ENCODE peak calls at places on chromosomes 4 and X, in six cellular contexts. Z, C, R, I, E and S are unnamed samples.

GRCh38 chr4:31088600-31089230 is 368.5 kb downstream of the PCDH7 start:
- DNase-seq in Z (no peak), C (no peak), R (no peak), I (no peak), E (no peak), S (no peak)

GRCh38 chrX:38854305-38854704 is 53.0 kb downstream of the MID1IP1 start:
- DNase-seq in Z (no peak), C (no peak), R (no peak), I (no peak), E (no peak), S (no peak)

GRCh38 chr4:105765690-105766407 is 57.3 kb downstream of the GSTCD start:
- DNase-seq in Z (no peak), C (no peak), R (peak; percentile 52), I (no peak), E (no peak), S (no peak)

GRCh38 chr4:176393306-176394013 is 73.7 kb downstream of the SPCS3 start:
- DNase-seq in Z (no peak), C (no peak), R (no peak), I (no peak), E (no peak), S (no peak)

GRCh38 chr4:38132140-38132673 is 172.0 kb downstream of the PTTG2 start:
- DNase-seq in Z (peak; percentile 56), C (peak; percentile 66), R (no peak), I (no peak), E (no peak), S (peak; percentile 81)

GRCh38 chr4:10620935-10621488 is 63.6 kb downstream of the CLNK start:
- DNase-seq in Z (no peak), C (no peak), R (no peak), I (no peak), E (no peak), S (no peak)

GRCh38 chrX:103356897-103357296 is 591 bp downstream of the TCEAL9 start:
- DNase-seq in Z (no peak), C (no peak), R (no peak), I (peak; percentile 20), E (no peak), S (no peak)

GRCh38 chrX:134600714-134601113 is 57.6 kb downstream of the PLAC1 start:
- DNase-seq in Z (no peak), C (no peak), R (no peak), I (no peak), E (no peak), S (no peak)

GRCh38 chrX:21840199-21840557 is 761 bp downstream of the MBTPS2 start:
- DNase-seq in Z (no peak), C (no peak), R (no peak), I (no peak), E (no peak), S (no peak)

GRCh38 chr4:124566030-124566429 is 146.5 kb downstream of the ANKRD50 start:
- DNase-seq in Z (no peak), C (no peak), R (no peak), I (no peak), E (no peak), S (no peak)

GRCh38 chr4:7055111-7055989 is 12.2 kb downstream of the TADA2B start:
- DNase-seq in Z (no peak), C (peak; percentile 3), R (no peak), I (no peak), E (peak; percentile 35), S (no peak)

GRCh38 chr4:169492436-169493163 is 119.8 kb downstream of the NEK1 start:
- DNase-seq in Z (peak; percentile 3), C (no peak), R (peak; percentile 35), I (no peak), E (no peak), S (peak; percentile 16)

GRCh38 chr4:16206301-16206700 is 20.0 kb downstream of the TAPT1 start:
- DNase-seq in Z (no peak), C (no peak), R (no peak), I (no peak), E (no peak), S (no peak)

GRCh38 chrX:13360146-13360545 is 40.3 kb upstream of the ATXN3L start:
- DNase-seq in Z (peak; percentile 5), C (no peak), R (no peak), I (peak; percentile 9), E (no peak), S (no peak)

GRCh38 chr4:86338521-86338920 is 21.3 kb downstream of the MAPK10 start:
- DNase-seq in Z (no peak), C (no peak), R (no peak), I (no peak), E (no peak), S (no peak)

DNA sequence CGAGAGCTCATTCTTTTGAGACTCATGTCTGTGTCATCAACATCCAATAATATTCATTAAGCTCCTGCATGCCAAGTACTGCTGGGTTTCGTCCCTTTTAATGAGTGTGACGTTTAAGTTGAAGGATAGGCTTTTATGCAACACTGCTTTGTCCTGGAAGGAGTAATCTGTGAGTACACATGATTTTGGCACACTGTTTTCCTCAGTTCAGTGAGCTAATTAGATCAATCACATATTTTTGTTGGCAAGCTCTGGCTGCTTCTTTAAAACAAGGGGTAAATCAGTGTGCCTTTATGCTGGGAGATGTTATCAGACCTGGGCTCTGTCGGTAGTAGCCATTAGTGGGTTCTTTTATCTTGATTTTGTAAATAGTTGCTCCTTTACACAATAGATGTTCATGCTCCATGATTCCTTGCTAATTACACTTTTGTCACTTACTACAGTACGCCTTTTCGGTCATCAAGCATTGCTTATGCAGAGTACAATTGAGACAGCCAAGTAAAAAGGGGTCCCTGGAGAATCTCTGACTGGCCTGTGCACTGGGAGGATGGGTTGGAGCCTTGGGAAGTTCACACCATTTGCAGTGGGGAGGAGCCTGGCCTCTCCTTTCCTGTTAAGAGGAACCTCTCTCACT is 132.6 kb downstream of the FHIP1A start:
- DNase-seq in Z (no peak), C (no peak), R (no peak), I (no peak), E (no peak), S (no peak)
- H3K27ac ChIP-seq in Z (no peak overlapping the region), C (no peak overlapping the region), R (peak overlapping the region; percentile 56), I (no peak overlapping the region), E (no peak overlapping the region), S (no peak overlapping the region)

DNA sequence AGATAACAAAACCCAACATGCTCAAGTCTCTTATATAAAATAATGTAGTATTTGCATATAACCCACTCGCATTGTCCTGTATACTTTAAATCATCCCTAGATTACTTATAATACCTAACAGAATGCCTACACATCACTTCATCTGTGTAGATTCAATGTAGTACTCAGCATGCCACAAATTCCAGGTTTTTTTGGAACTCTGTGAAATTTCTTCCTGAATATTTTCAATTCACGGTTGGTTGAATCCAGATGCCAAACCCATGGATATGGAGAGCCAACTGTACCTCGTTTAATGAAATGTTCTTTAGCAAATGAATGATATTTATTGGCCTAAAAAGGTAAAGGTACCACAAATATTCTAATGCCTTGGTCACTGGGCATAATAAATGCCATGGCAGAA is 24.8 kb downstream of the CCNI start:
- DNase-seq in Z (no peak), C (no peak), R (no peak), I (no peak), E (no peak), S (no peak)
- H3K27ac ChIP-seq in Z (no peak overlapping the region), C (no peak overlapping the region), R (no peak overlapping the region), I (no peak overlapping the region), E (no peak overlapping the region), S (no peak overlapping the region)

GRCh38 chr4:28247805-28248204 is 1387.2 kb downstream of the STIM2 start:
- DNase-seq in Z (no peak), C (no peak), R (no peak), I (no peak), E (no peak), S (no peak)
- H3K27ac ChIP-seq in Z (no peak overlapping the region), C (no peak overlapping the region), R (no peak overlapping the region), I (no peak overlapping the region), E (no peak overlapping the region), S (no peak overlapping the region)

GRCh38 chr4:66404149-66404548 is 733.9 kb upstream of the EPHA5 start:
- DNase-seq in Z (no peak), C (no peak), R (no peak), I (no peak), E (no peak), S (no peak)
- H3K27ac ChIP-seq in Z (no peak overlapping the region), C (no peak overlapping the region), R (no peak overlapping the region), I (no peak overlapping the region), E (no peak overlapping the region), S (no peak overlapping the region)

GRCh38 chrX:115560211-115560977 is 580 bp upstream of the PLS3 start:
- DNase-seq in Z (no peak), C (no peak), R (no peak), I (no peak), E (no peak), S (no peak)

GRCh38 chrX:115559672-115560071 is 1.3 kb upstream of the PLS3 start:
- DNase-seq in Z (no peak), C (no peak), R (no peak), I (no peak), E (no peak), S (no peak)

GRCh38 chrX:115562492-115562872 is 1.5 kb downstream of the PLS3 start:
- DNase-seq in Z (no peak), C (no peak), R (no peak), I (no peak), E (no peak), S (no peak)

GRCh38 chrX:115561605-115562491 is 874 bp downstream of the PLS3 start:
- DNase-seq in Z (no peak), C (peak; percentile 51), R (peak; percentile 74), I (peak; percentile 51), E (peak; percentile 57), S (no peak)

DNA sequence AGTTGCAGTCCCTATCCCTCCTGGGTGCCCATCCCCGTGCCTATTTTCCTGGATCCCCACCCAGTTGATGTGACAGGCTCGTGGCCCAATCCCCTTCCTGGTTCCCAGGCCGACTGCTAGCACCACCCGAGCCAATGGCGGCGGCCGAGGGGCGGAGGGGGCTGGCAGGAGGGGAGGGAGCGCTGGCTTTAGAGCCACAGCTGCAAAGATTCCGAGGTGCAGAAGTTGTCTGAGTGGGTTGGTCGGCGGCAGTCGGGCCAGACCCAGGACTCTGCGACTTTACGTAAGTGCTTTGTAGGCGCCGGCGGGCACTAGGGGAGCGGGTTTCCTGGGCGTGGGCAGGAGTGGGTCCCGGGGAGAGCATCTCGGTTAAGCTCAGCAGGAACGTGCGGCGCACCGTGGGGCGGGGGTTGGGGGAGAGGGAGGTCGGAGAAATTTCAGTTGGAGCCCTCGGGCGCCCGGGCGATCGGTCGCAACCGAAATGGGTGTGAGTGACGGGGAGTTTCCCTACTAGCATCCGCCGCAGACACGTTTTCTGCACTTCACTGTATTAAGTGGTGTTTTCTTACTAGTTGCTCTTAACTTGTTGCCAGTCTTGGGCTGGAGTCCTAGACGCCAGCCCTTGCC is at the start of gene PLS3:
- DNase-seq in Z (no peak), C (peak; percentile 82), R (peak; percentile 87), I (peak; percentile 87), E (peak; percentile 91), S (no peak)
- H3K27ac ChIP-seq in Z (no peak within 1 kb of the TSS), C (peak within 1 kb of the TSS; percentile 95), R (peak within 1 kb of the TSS; percentile 81), I (peak within 1 kb of the TSS; percentile 93), E (peak within 1 kb of the TSS; percentile 64), S (peak within 1 kb of the TSS; percentile 49)

GRCh38 chr4:25002679-25003078 is 28.1 kb downstream of the LGI2 start:
- DNase-seq in Z (no peak), C (no peak), R (no peak), I (no peak), E (no peak), S (no peak)
- H3K27ac ChIP-seq in Z (no peak overlapping the region), C (no peak overlapping the region), R (no peak overlapping the region), I (peak overlapping the region; percentile 64), E (no peak overlapping the region), S (no peak overlapping the region)

DNA sequence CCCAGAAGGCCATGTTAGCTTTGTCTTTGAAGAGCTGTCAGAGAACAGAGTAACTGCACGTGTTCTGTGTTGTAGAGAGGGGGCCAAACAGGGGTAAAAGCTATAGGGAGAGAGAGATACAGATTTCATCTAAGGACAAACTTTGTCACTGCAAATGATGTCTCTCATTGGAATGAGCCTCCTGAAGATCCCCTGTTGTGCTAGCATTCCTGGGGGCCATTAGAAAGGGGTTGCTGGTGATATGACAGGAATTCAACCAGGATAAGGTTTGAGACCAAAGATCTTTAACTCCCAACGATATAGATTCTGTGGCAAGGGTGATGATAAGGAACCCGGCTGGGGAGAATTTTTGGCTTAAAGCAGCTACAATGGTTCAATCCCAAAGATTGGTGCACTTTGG is 16.8 kb downstream of the MID1 start:
- DNase-seq in Z (no peak), C (no peak), R (no peak), I (no peak), E (no peak), S (no peak)
- H3K27ac ChIP-seq in Z (no peak overlapping the region), C (no peak overlapping the region), R (no peak overlapping the region), I (no peak overlapping the region), E (no peak overlapping the region), S (no peak overlapping the region)